ENCODE peak calls at places on chromosome 5, in five cellular contexts. K is osteoblast, L is heart left ventricle, Y is adipocyte, X is heart right ventricle. I is an unnamed sample.

GRCh38 chr5:115655994-115656393 is 30.2 kb upstream of the TMED7 start:
- DNase-seq in L (no peak), X (no peak), K (no peak), Y (no peak), I (no peak)

GRCh38 chr5:105172918-105173317 is 1610.3 kb upstream of the NUDT12 start:
- DNase-seq in K (no peak), Y (no peak), X (no peak), L (no peak), I (no peak)

GRCh38 chr5:485943-486491 is 38.2 kb downstream of the SLC9A3 start:
- DNase-seq in L (no peak), Y (no peak), X (no peak), K (peak; percentile 89), I (no peak)

GRCh38 chr5:16774806-16775205 is 158.0 kb upstream of the RETREG1 start:
- DNase-seq in K (no peak), L (no peak), X (no peak), Y (no peak), I (no peak)

GRCh38 chr5:180212363-180213255 is 3.6 kb upstream of the RASGEF1C start:
- DNase-seq in L (no peak), Y (no peak), K (peak; percentile 90), X (no peak), I (no peak)

GRCh38 chr5:150904479-150905311 is at the start of gene ZNF300:
- DNase-seq in Y (peak; percentile 91), K (peak; percentile 77), L (peak; percentile 89), X (peak; percentile 81), I (peak; percentile 88)

GRCh38 chr5:175547810-175548209 is 69.5 kb downstream of the SFXN1 start:
- DNase-seq in L (no peak), K (no peak), X (no peak), Y (no peak), I (no peak)

GRCh38 chr5:60738461-60738860 is 38.5 kb upstream of the DEPDC1B start:
- DNase-seq in Y (no peak), L (no peak), X (no peak), K (no peak), I (no peak)

GRCh38 chr5:156764572-156764971 is 85.5 kb upstream of the PPP1R2B start:
- DNase-seq in X (no peak), Y (no peak), L (no peak), K (no peak), I (no peak)

GRCh38 chr5:64576241-64576640 is 70.4 kb downstream of the RGS7BP start:
- DNase-seq in Y (no peak), K (no peak), X (no peak), L (no peak), I (no peak)

GRCh38 chr5:82405618-82406199 is 127.6 kb upstream of the RPS23 start:
- DNase-seq in Y (peak; percentile 98), K (no peak), X (no peak), L (no peak), I (no peak)

GRCh38 chr5:65356274-65356673 is 125.4 kb downstream of the ADAMTS6 start:
- DNase-seq in K (no peak), X (no peak), Y (peak; percentile 24), L (no peak), I (no peak)

GRCh38 chr5:160547872-160548271 is 126.2 kb downstream of the PTTG1 start:
- DNase-seq in L (no peak), K (no peak), X (no peak), Y (no peak), I (no peak)

GRCh38 chr5:129945779-129946270 is 41.6 kb downstream of the CHSY3 start:
- DNase-seq in Y (peak; percentile 19), X (no peak), L (no peak), K (no peak), I (no peak)

GRCh38 chr5:171336486-171337206 is 27.6 kb downstream of the TLX3 start:
- DNase-seq in K (peak; percentile 78), Y (peak; percentile 88), X (no peak), L (no peak), I (no peak)

GRCh38 chr5:36587354-36587753 is 19.1 kb upstream of the SLC1A3 start:
- DNase-seq in L (no peak), K (no peak), X (no peak), Y (no peak), I (no peak)
- H3K4me1 ChIP-seq in L (no peaks in the 10 kb centered on the region), K (no peaks in the 10 kb centered on the region), X (no peaks in the 10 kb centered on the region), Y (peaks cover 14% of the 10 kb centered on the region), I (no peaks in the 10 kb centered on the region)

GRCh38 chr5:133996683-133997252 is 8.0 kb downstream of the VDAC1 start:
- DNase-seq in L (no peak), K (no peak), X (no peak), Y (no peak), I (no peak)
- H3K4me1 ChIP-seq in L (peaks cover 92% of the 10 kb centered on the region), K (peaks cover 38% of the 10 kb centered on the region), X (peaks cover 25% of the 10 kb centered on the region), Y (peaks cover 64% of the 10 kb centered on the region), I (no peaks in the 10 kb centered on the region)

GRCh38 chr5:102798103-102798502 is 43.0 kb downstream of the PAM start:
- DNase-seq in Y (no peak), X (no peak), K (no peak), L (no peak), I (no peak)

GRCh38 chr5:102801375-102801774 is 46.3 kb downstream of the PAM start:
- DNase-seq in X (no peak), Y (no peak), L (no peak), K (no peak), I (no peak)

GRCh38 chr5:102799017-102799416 is 43.9 kb downstream of the PAM start:
- DNase-seq in L (no peak), X (no peak), Y (peak; percentile 56), K (no peak), I (no peak)

GRCh38 chr5:102802704-102803458 is 47.8 kb downstream of the PAM start:
- DNase-seq in K (no peak), Y (no peak), X (no peak), L (no peak), I (no peak)

DNA sequence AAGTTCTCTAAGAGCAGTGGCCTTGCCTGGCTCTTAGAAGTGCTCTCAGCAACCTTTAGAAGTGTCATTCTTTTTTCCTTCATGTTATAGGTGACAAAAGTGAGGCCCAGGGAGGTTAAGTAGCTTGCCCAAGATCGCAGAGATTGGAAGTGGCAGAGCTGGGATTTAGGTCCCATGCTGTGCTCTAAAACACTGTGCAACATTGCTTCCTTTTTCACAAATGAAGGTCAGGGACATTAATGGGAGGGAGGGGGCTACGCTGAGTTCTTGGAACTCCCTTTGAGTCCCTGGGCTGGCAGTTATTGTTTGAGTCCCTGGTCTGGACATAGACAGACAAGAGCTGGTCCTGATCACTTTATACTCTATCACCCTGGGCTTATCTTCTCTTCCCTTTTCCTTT is 45.3 kb downstream of the PAM start:
- DNase-seq in X (no peak), K (no peak), Y (no peak), L (no peak), I (no peak)
- H3K4me1 ChIP-seq in X (no peaks in the 10 kb centered on the region), K (no peaks in the 10 kb centered on the region), Y (peaks cover 16% of the 10 kb centered on the region), L (peaks cover 39% of the 10 kb centered on the region), I (no peaks in the 10 kb centered on the region)

GRCh38 chr5:59039296-59040006 is 456.6 kb downstream of the RAB3C start:
- DNase-seq in K (peak; percentile 84), Y (peak; percentile 86), X (peak; percentile 85), L (peak; percentile 93), I (peak; percentile 63)
- H3K4me1 ChIP-seq in K (peaks cover 53% of the 10 kb centered on the region), Y (peaks cover 56% of the 10 kb centered on the region), X (peaks cover 3% of the 10 kb centered on the region), L (peaks cover 32% of the 10 kb centered on the region), I (no peaks in the 10 kb centered on the region)

GRCh38 chr5:98106116-98107088 is 667.1 kb upstream of the RGMB start:
- DNase-seq in Y (peak; percentile 27), X (no peak), L (no peak), K (peak; percentile 73), I (no peak)
- H3K4me1 ChIP-seq in Y (peaks cover 62% of the 10 kb centered on the region), X (no peaks in the 10 kb centered on the region), L (no peaks in the 10 kb centered on the region), K (peaks cover 58% of the 10 kb centered on the region), I (no peaks in the 10 kb centered on the region)